ENCODE peak calls at places on chromosomes 12 and 14, in eight cellular contexts. O, S, C, Z, V, I, L and R are unnamed samples.

GRCh38 chr14:85415015-85415712 is 114.8 kb upstream of the FLRT2 start:
- DNase-seq in O (peak; percentile 50), S (peak; percentile 88), C (no peak), Z (no peak), V (no peak), I (peak; percentile 99), L (peak; percentile 75), R (peak; percentile 93)

GRCh38 chr12:32134144-32134888 is 27.7 kb downstream of the BICD1 start:
- DNase-seq in O (no peak), S (peak; percentile 84), C (no peak), Z (no peak), V (peak; percentile 12), I (peak; percentile 69), L (no peak), R (peak; percentile 92)

GRCh38 chr14:33120966-33121365 is 182.3 kb downstream of the NPAS3 start:
- DNase-seq in O (no peak), S (peak; percentile 91), C (no peak), Z (no peak), V (no peak), I (peak; percentile 82), L (no peak), R (peak; percentile 48)

GRCh38 chr12:113039911-113040425 is 16.6 kb upstream of the DTX1 start:
- DNase-seq in O (no peak), S (peak; percentile 62), C (no peak), Z (no peak), V (no peak), I (peak; percentile 51), L (no peak), R (peak; percentile 66)

GRCh38 chr12:109723311-109723791 is 9.7 kb downstream of the FAM222A start:
- DNase-seq in O (no peak), S (no peak), C (peak; percentile 87), Z (peak; percentile 94), V (no peak), I (no peak), L (no peak), R (no peak)

GRCh38 chr12:72535591-72535990 is 263.4 kb downstream of the TRHDE start:
- DNase-seq in O (no peak), S (no peak), C (no peak), Z (no peak), V (no peak), I (no peak), L (no peak), R (no peak)

GRCh38 chr14:102215522-102216250 is 76.0 kb downstream of the WDR20 start:
- DNase-seq in O (no peak), S (peak; percentile 61), C (peak; percentile 52), Z (no peak), V (no peak), I (peak; percentile 42), L (no peak), R (no peak)

GRCh38 chr14:70811578-70811977 is 2.3 kb upstream of the MAP3K9 start:
- DNase-seq in O (no peak), S (peak; percentile 54), C (no peak), Z (no peak), V (no peak), I (no peak), L (no peak), R (peak; percentile 46)

GRCh38 chr12:119665164-119665929 is 2.6 kb upstream of the PRKAB1 start:
- DNase-seq in O (no peak), S (no peak), C (no peak), Z (no peak), V (no peak), I (no peak), L (no peak), R (no peak)

GRCh38 chr14:58942516-58942915 is 246.0 kb upstream of the DAAM1 start:
- DNase-seq in O (no peak), S (peak; percentile 42), C (no peak), Z (no peak), V (no peak), I (peak; percentile 8), L (peak; percentile 34), R (no peak)

GRCh38 chr14:102200690-102201368 is 61.1 kb downstream of the WDR20 start:
- DNase-seq in O (no peak), S (no peak), C (no peak), Z (no peak), V (no peak), I (no peak), L (no peak), R (no peak)

GRCh38 chr12:85804663-85805062 is 31.5 kb downstream of the RASSF9 start:
- DNase-seq in O (no peak), S (no peak), C (no peak), Z (no peak), V (no peak), I (peak; percentile 50), L (no peak), R (peak; percentile 41)

GRCh38 chr14:105163040-105163742 is 5.4 kb downstream of the JAG2 start:
- DNase-seq in O (no peak), S (no peak), C (no peak), Z (no peak), V (no peak), I (no peak), L (no peak), R (no peak)

GRCh38 chr14:100147691-100148464 is 11.6 kb downstream of the DEGS2 start:
- DNase-seq in O (no peak), S (no peak), C (no peak), Z (no peak), V (no peak), I (no peak), L (no peak), R (no peak)

GRCh38 chr14:56889705-56890104 is 79.4 kb upstream of the OTX2 start:
- DNase-seq in O (no peak), S (no peak), C (no peak), Z (no peak), V (no peak), I (no peak), L (no peak), R (no peak)